ENCODE peak calls at places on chromosomes 7 and 10, in seven cellular contexts. M, N, Y, I, O, F and V are unnamed samples.

GRCh38 chr7:126213876-126214275 is 1038.9 kb downstream of the GRM8 start:
- DNase-seq in N (no peak), O (no peak), M (no peak), F (no peak), Y (no peak), I (peak), V (no peak)

GRCh38 chr7:106731207-106731606 is 70.2 kb upstream of the CCDC71L start:
- DNase-seq in Y (no peak), M (no peak), F (no peak), I (no peak), N (no peak), O (no peak), V (no peak)

GRCh38 chr10:110361800-110362456 is 57.2 kb upstream of the SMNDC1 start:
- DNase-seq in I (no peak), N (no peak), F (no peak), M (peak), Y (no peak), O (no peak), V (no peak)

GRCh38 chr10:86372785-86373239 is 6.2 kb upstream of the GRID1 start:
- DNase-seq in O (no peak), I (no peak), N (no peak), Y (no peak), F (peak), M (peak), V (no peak)

GRCh38 chr10:124016795-124017375 is 76.5 kb downstream of the CHST15 start:
- DNase-seq in Y (no peak), F (no peak), M (no peak), O (no peak), I (no peak), N (no peak), V (no peak)

GRCh38 chr10:110456046-110456445 is 41.7 kb upstream of the DUSP5 start:
- DNase-seq in O (no peak), I (no peak), Y (no peak), F (no peak), M (no peak), N (no peak), V (no peak)

GRCh38 chr10:12981570-12981969 is 19.9 kb downstream of the CCDC3 start:
- DNase-seq in Y (no peak), M (no peak), F (no peak), I (peak), O (no peak), N (no peak), V (no peak)

GRCh38 chr7:156014808-156015207 is 202.5 kb upstream of the SHH start:
- DNase-seq in F (no peak), O (no peak), Y (no peak), N (no peak), I (no peak), M (peak), V (no peak)

GRCh38 chr7:107157091-107157490 is 11.7 kb upstream of the HBP1 start:
- DNase-seq in M (no peak), O (no peak), Y (no peak), I (no peak), F (no peak), N (no peak), V (no peak)

DNA sequence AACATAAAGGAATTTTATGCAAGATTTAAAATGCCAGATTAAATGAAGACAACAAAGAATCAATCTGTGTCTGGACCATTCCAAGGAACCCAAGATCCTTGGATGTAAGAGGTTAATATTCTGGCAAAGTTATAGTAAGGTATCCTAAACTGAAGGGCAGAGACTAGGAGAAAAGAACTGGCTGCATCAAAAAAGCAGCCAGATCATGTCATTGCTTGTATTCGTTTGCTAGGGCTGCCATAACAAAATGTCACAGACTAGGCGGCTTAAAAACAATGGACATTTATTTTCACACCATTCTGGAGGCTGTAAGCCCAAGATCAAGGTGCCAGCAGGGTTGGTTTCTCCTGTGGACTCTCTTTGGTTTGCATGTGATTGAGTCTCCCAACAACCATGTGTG is 99.7 kb downstream of the ADCYAP1R1 start:
- DNase-seq in N (no peak), M (no peak), O (no peak), Y (no peak), F (no peak), I (no peak), V (no peak)
- TF ChIP-seq CTCF in N (no peak), M (no peak), O (no peak), Y (no peak), F (no peak), I (no peak), V (no peak)

GRCh38 chr10:92074126-92074887 is 150.7 kb downstream of the BTAF1 start:
- DNase-seq in I (no peak), M (no peak), O (no peak), Y (peak), F (no peak), N (peak), V (no peak)
- TF ChIP-seq CTCF in I (peak), M (no peak), O (peak), Y (peak), F (no peak), N (no peak), V (no peak)

GRCh38 chr10:131943021-131943814 is 38.5 kb downstream of the BNIP3 start:
- DNase-seq in O (no peak), F (peak), Y (peak), M (peak), N (peak), I (no peak), V (no peak)
- TF ChIP-seq CTCF in O (peak), F (no peak), Y (peak), M (peak), N (no peak), I (peak), V (peak)

DNA sequence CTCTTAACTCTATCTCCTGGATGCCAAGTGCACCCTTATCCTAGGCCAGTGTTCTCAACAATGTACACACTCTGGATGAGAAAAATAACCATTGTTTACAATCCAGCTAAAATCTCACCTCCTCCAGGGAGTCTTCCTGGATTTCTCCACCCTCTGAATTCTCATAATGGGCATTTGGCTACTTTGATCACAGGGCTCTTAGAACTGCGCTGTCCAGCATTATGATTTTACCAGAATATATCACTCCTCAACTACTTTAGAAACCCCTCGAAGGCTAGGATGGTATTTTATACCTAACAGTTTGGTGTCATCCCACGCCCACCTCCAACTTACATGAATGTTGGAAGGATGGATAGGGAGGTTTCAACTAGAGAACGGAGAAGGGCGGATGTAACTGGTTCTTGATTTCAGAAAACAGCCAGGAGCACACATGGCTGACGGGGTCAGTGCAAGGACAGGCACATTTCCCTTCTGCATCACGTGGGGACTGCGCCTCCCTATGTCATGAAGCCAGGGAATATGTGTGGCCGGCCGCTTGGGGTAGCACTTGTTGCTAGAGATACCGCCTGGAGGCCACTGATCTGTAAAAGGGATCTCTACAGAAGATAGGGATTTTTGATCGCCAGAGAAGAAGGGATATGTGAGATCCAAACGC is 1.2 kb upstream of the ATP6V0E2 start:
- DNase-seq in F (peak), I (peak), N (peak), M (peak), O (peak), Y (peak), V (peak)
- TF ChIP-seq CTCF in F (no peak), I (peak), N (peak), M (peak), O (peak), Y (no peak), V (peak)

GRCh38 chr10:30494558-30494957 is 60.6 kb downstream of the MAP3K8 start:
- DNase-seq in N (no peak), F (no peak), Y (no peak), M (no peak), I (no peak), O (no peak), V (no peak)
- TF ChIP-seq CTCF in N (no peak), F (no peak), Y (no peak), M (no peak), I (no peak), O (no peak), V (no peak)